ENCODE peak calls at places on chromosome 19, in ten cellular contexts. U, G, E, W, O, R, Q, L, M and T are unnamed samples.

GRCh38 chr19:4979211-4979807 is 10.4 kb downstream of the KDM4B start:
- DNase-seq in U (no peak), G (no peak), E (no peak), W (no peak), O (no peak), R (no peak), Q (no peak), L (no peak), M (no peak), T (no peak)

GRCh38 chr19:4803736-4804695 is 12.5 kb downstream of the FEM1A start:
- DNase-seq in U (peak), G (no peak), E (peak), W (peak), O (peak), R (peak), Q (peak), L (peak), M (no peak), T (no peak)

GRCh38 chr19:33375760-33376159 is 2.3 kb downstream of the CEBPG start:
- DNase-seq in U (peak), G (no peak), E (no peak), W (no peak), O (no peak), R (no peak), Q (no peak), L (no peak), M (no peak), T (no peak)

GRCh38 chr19:33171222-33171795 is 22.8 kb upstream of the LRP3 start:
- DNase-seq in U (no peak), G (no peak), E (no peak), W (no peak), O (no peak), R (no peak), Q (no peak), L (no peak), M (no peak), T (no peak)

GRCh38 chr19:8462601-8463000 is 17.8 kb downstream of the HNRNPM start:
- DNase-seq in U (no peak), G (no peak), E (no peak), W (no peak), O (no peak), R (no peak), Q (no peak), L (no peak), M (no peak), T (no peak)

GRCh38 chr19:10207026-10207425 is 12.3 kb upstream of the DNMT1 start:
- DNase-seq in U (no peak), G (no peak), E (no peak), W (no peak), O (no peak), R (no peak), Q (no peak), L (no peak), M (no peak), T (no peak)

GRCh38 chr19:43781630-43782310 is 997 bp upstream of the KCNN4 start:
- DNase-seq in U (no peak), G (no peak), E (no peak), W (no peak), O (no peak), R (peak), Q (no peak), L (no peak), M (no peak), T (no peak)

GRCh38 chr19:11657307-11657706 is 60.0 kb downstream of the ZNF627 start:
- DNase-seq in U (no peak), G (no peak), E (peak), W (no peak), O (no peak), R (no peak), Q (no peak), L (peak), M (no peak), T (no peak)

GRCh38 chr19:47226426-47227346 is 4.3 kb downstream of the BBC3 start:
- DNase-seq in U (peak), G (no peak), E (no peak), W (peak), O (no peak), R (peak), Q (no peak), L (peak), M (peak), T (no peak)

GRCh38 chr19:16325161-16325527 is 518 bp downstream of the KLF2 start:
- DNase-seq in U (peak), G (no peak), E (no peak), W (no peak), O (no peak), R (no peak), Q (peak), L (no peak), M (peak), T (peak)

GRCh38 chr19:18387395-18387794 is 1.4 kb downstream of the GDF15 start:
- DNase-seq in U (no peak), G (no peak), E (no peak), W (no peak), O (no peak), R (no peak), Q (no peak), L (no peak), M (no peak), T (no peak)

GRCh38 chr19:512548-513365 is 5.5 kb downstream of the TPGS1 start:
- DNase-seq in U (no peak), G (peak), E (no peak), W (no peak), O (peak), R (no peak), Q (no peak), L (no peak), M (no peak), T (no peak)

GRCh38 chr19:5447700-5448311 is 7.4 kb upstream of the ZNRF4 start:
- DNase-seq in U (peak), G (no peak), E (no peak), W (no peak), O (no peak), R (no peak), Q (no peak), L (no peak), M (no peak), T (no peak)

GRCh38 chr19:15180451-15181390 is 20.1 kb downstream of the NOTCH3 start:
- DNase-seq in U (no peak), G (peak), E (peak), W (no peak), O (peak), R (no peak), Q (no peak), L (no peak), M (no peak), T (no peak)

GRCh38 chr19:835201-835810 is 5.5 kb upstream of the PRTN3 start:
- DNase-seq in U (no peak), G (no peak), E (no peak), W (no peak), O (no peak), R (no peak), Q (no peak), L (no peak), M (no peak), T (no peak)

GRCh38 chr19:33798701-33799111 is 2.0 kb downstream of the KCTD15 start:
- DNase-seq in U (no peak), G (no peak), E (no peak), W (no peak), O (no peak), R (no peak), Q (no peak), L (peak), M (no peak), T (no peak)

GRCh38 chr19:50739841-50740426 is 16.8 kb downstream of the CLEC11A start:
- DNase-seq in U (no peak), G (no peak), E (no peak), W (no peak), O (no peak), R (no peak), Q (no peak), L (no peak), M (no peak), T (no peak)

GRCh38 chr19:10565028-10565566 is 713 bp downstream of the KRI1 start:
- DNase-seq in U (peak), G (no peak), E (peak), W (no peak), O (peak), R (peak), Q (peak), L (peak), M (no peak), T (no peak)

GRCh38 chr19:2317300-2317699 is 9.3 kb upstream of the LINGO3 start:
- DNase-seq in U (no peak), G (no peak), E (no peak), W (no peak), O (no peak), R (no peak), Q (no peak), L (no peak), M (no peak), T (no peak)

GRCh38 chr19:1851581-1852293 is 3.5 kb upstream of the REXO1 start:
- DNase-seq in U (no peak), G (no peak), E (no peak), W (no peak), O (peak), R (no peak), Q (peak), L (no peak), M (no peak), T (no peak)

GRCh38 chr19:48085904-48086864 is 24.4 kb downstream of the PLA2G4C start:
- DNase-seq in U (no peak), G (no peak), E (no peak), W (no peak), O (no peak), R (no peak), Q (no peak), L (no peak), M (no peak), T (no peak)

GRCh38 chr19:8204961-8205360 is 4.2 kb upstream of the CERS4 start:
- DNase-seq in U (no peak), G (no peak), E (peak), W (no peak), O (no peak), R (no peak), Q (no peak), L (no peak), M (no peak), T (no peak)

GRCh38 chr19:50994129-50994528 is 7.3 kb downstream of the KLK8 start:
- DNase-seq in U (no peak), G (no peak), E (no peak), W (no peak), O (no peak), R (no peak), Q (no peak), L (no peak), M (no peak), T (no peak)

GRCh38 chr19:11813801-11814706 is at the start of gene ZNF440:
- DNase-seq in U (peak), G (peak), E (peak), W (peak), O (peak), R (peak), Q (peak), L (peak), M (peak), T (peak)

GRCh38 chr19:48274938-48275337 is 5.1 kb downstream of the ZNF114 start:
- DNase-seq in U (no peak), G (no peak), E (no peak), W (no peak), O (no peak), R (no peak), Q (no peak), L (no peak), M (no peak), T (no peak)

GRCh38 chr19:41495589-41495988 is 52.6 kb downstream of the ERICH4 start:
- DNase-seq in U (no peak), G (no peak), E (no peak), W (no peak), O (no peak), R (no peak), Q (no peak), L (no peak), M (no peak), T (no peak)

GRCh38 chr19:39397360-39398296 is 6.5 kb downstream of the MED29 start:
- DNase-seq in U (peak), G (peak), E (peak), W (peak), O (peak), R (peak), Q (peak), L (peak), M (peak), T (peak)

GRCh38 chr19:1251503-1252220 is 3.3 kb downstream of the MIDN start:
- DNase-seq in U (no peak), G (no peak), E (no peak), W (peak), O (peak), R (peak), Q (peak), L (no peak), M (no peak), T (no peak)